ENCODE peak calls at places on chromosomes 3 and 15, in ten cellular contexts. E is CD8-positive, alpha-beta memory T cell; M is GM23248; G is mesenchymal stem cell; X is left ventricle myocardium inferior; H is AG04450; P is mesendoderm; R is transverse colon; A is caudate nucleus; N is uterus. J is an unnamed sample.

GRCh38 chr15:57761562-57761961 is 55.0 kb downstream of the POLR2M start:
- DNase-seq in E (no peak), M (peak; percentile 29), G (no peak), X (no peak), H (no peak), P (no peak), R (no peak), A (no peak), N (no peak), J (no peak)

GRCh38 chr3:4978966-4979400 is 254 bp upstream of the BHLHE40 start:
- DNase-seq in E (peak; percentile 55), M (peak; percentile 99), G (peak; percentile 99), X (peak; percentile 96), H (peak; percentile 95), P (peak; percentile 98), R (peak; percentile 94), A (peak; percentile 83), N (peak; percentile 94), J (peak; percentile 84)

GRCh38 chr3:179969525-179969924 is 67.2 kb downstream of the PEX5L start:
- DNase-seq in E (no peak), M (peak; percentile 34), G (no peak), X (no peak), H (no peak), P (no peak), R (no peak), A (no peak), N (no peak), J (peak; percentile 15)

GRCh38 chr3:13014755-13015285 is 58.4 kb downstream of the IQSEC1 start:
- DNase-seq in E (peak; percentile 30), M (no peak), G (no peak), X (no peak), H (no peak), P (no peak), R (peak; percentile 14), A (no peak), N (no peak), J (no peak)

GRCh38 chr15:48703544-48703943 is 58.0 kb upstream of the FBN1 start:
- DNase-seq in E (no peak), M (peak; percentile 75), G (no peak), X (no peak), H (no peak), P (no peak), R (no peak), A (no peak), N (no peak), J (no peak)

GRCh38 chr15:81023483-81024264 is 23.0 kb downstream of the TLNRD1 start:
- DNase-seq in E (no peak), M (peak; percentile 92), G (peak; percentile 52), X (peak; percentile 79), H (no peak), P (peak; percentile 24), R (peak; percentile 43), A (peak; percentile 24), N (peak; percentile 48), J (peak; percentile 10)

GRCh38 chr3:111639316-111639715 is 44.2 kb upstream of the ZBED2 start:
- DNase-seq in E (no peak), M (no peak), G (no peak), X (no peak), H (no peak), P (no peak), R (no peak), A (no peak), N (no peak), J (no peak)

GRCh38 chr3:15708882-15709677 is 88.7 kb downstream of the ANKRD28 start:
- DNase-seq in E (no peak), M (peak; percentile 82), G (peak; percentile 79), X (no peak), H (no peak), P (no peak), R (no peak), A (no peak), N (no peak), J (no peak)

GRCh38 chr3:171648079-171648478 is 162.2 kb downstream of the PLD1 start:
- DNase-seq in E (no peak), M (no peak), G (no peak), X (no peak), H (no peak), P (no peak), R (no peak), A (no peak), N (no peak), J (no peak)

GRCh38 chr3:171376125-171376947 is 83.9 kb downstream of the TNIK start:
- DNase-seq in E (no peak), M (peak; percentile 59), G (peak; percentile 85), X (no peak), H (no peak), P (no peak), R (no peak), A (no peak), N (no peak), J (no peak)

GRCh38 chr15:82177291-82178010 is 85.1 kb downstream of the EFL1 start:
- DNase-seq in E (no peak), M (peak; percentile 86), G (peak; percentile 64), X (no peak), H (no peak), P (peak; percentile 5), R (no peak), A (no peak), N (no peak), J (no peak)

GRCh38 chr15:87722941-87723691 is 533.4 kb downstream of the NTRK3 start:
- DNase-seq in E (no peak), M (no peak), G (no peak), X (no peak), H (no peak), P (no peak), R (no peak), A (no peak), N (no peak), J (no peak)
- H3K27ac ChIP-seq in E (no peak overlapping the region), M (no peak overlapping the region), G (no peak overlapping the region), X (no peak overlapping the region), H (no peak overlapping the region), P (no peak overlapping the region), R (no peak overlapping the region), A (no peak overlapping the region), N (no peak overlapping the region), J (no peak overlapping the region)

GRCh38 chr3:138678874-138679392 is 70.4 kb downstream of the FAIM start:
- DNase-seq in E (no peak), M (no peak), G (no peak), X (no peak), H (no peak), P (no peak), R (no peak), A (no peak), N (no peak), J (no peak)

GRCh38 chr3:138681463-138682215 is 73.1 kb downstream of the FAIM start:
- DNase-seq in E (no peak), M (no peak), G (peak; percentile 44), X (no peak), H (no peak), P (no peak), R (no peak), A (no peak), N (no peak), J (no peak)

GRCh38 chr3:138684411-138684810 is 75.8 kb downstream of the FAIM start:
- DNase-seq in E (no peak), M (no peak), G (no peak), X (no peak), H (no peak), P (no peak), R (no peak), A (no peak), N (no peak), J (no peak)

GRCh38 chr3:138686771-138687221 is 78.2 kb downstream of the FAIM start:
- DNase-seq in E (no peak), M (peak; percentile 75), G (peak; percentile 84), X (no peak), H (peak; percentile 45), P (no peak), R (no peak), A (no peak), N (no peak), J (peak; percentile 37)

DNA sequence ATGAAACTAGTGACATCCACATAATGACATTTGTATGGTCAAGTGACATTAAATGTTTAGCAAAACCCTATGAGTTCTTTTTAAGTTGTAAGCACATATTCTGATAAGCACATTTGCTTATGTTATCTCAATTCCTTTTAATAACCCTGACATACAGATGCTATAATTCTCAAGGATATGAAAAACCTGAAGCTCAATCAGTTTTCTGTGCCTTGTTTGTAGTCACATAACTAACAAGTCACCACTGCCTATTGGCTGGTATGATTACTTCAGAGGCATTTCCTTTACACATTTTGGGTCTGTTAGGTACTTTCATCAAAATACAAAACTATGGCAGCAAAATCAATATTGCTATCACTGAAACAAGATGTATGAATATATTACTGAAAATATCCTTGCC is 74.1 kb downstream of the FAIM start:
- DNase-seq in E (no peak), M (no peak), G (no peak), X (no peak), H (no peak), P (no peak), R (no peak), A (no peak), N (no peak), J (no peak)
- H3K27ac ChIP-seq in E (no peak overlapping the region), M (no peak overlapping the region), G (no peak overlapping the region), X (no peak overlapping the region), H (no peak overlapping the region), P (no peak overlapping the region), R (no peak overlapping the region), A (no peak overlapping the region), N (no peak overlapping the region), J (no peak overlapping the region)

DNA sequence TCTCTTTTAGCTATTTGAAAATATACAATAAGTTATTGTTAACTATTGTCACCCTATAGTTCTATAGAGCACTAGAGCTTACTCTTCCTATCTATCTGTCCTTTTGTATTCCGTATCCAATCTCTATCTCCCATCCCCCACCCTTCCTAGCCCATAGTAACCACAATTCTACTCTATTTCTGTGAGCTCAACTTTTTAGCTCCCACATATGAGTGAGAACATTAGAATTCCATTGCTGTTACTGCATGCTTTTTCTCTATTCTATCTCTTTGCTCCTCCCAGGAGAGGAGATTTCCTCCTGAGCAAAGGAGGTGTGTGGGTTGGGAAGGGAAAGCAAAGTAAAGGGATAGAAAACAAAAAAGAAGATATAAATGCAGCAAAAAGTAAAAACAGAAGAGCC is 105.6 kb upstream of the SLC4A7 start:
- DNase-seq in E (no peak), M (peak; percentile 70), G (no peak), X (no peak), H (no peak), P (peak; percentile 84), R (no peak), A (no peak), N (no peak), J (no peak)
- H3K27ac ChIP-seq in E (no peak overlapping the region), M (peak overlapping the region; percentile 65), G (peak overlapping the region; percentile 66), X (peak overlapping the region; percentile 83), H (no peak overlapping the region), P (peak overlapping the region; percentile 12), R (peak overlapping the region; percentile 64), A (peak overlapping the region; percentile 72), N (peak overlapping the region; percentile 78), J (no peak overlapping the region)

DNA sequence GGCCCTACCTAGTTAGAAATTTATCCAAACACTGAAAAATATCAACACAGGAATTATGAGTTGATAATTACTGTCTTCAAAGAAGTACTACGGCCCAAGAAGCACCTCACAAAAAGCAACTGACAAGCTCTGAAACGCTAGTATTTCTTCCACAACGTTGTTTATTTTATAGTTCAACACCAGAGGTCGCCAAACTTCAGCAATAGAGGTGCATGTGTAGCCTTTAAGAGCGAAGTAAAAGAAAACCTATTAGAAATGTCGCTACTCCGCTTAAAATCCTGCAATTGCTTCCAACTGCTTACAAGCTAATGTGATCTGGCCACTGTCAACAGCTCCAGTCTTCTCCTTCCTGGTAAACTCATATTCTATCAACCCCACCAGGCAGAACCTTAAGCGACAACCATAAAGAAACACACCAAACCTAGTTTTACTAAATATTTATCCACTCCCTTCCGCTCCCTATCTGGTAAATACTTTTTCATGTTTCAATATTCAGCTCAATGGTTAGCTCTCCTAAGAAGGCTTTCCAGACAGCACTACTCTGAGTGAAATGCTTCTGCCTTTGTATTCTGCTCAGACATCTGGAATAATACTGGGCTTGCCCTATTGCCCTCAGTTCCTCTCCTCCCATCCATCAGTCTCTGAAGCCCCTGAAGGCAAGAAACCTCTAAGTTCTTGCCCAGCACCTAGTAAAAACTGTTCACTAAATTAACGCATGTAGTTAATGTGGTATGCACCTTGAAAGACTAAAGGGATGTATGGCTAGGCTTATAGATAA is 110.2 kb downstream of the NR1I2 start:
- DNase-seq in E (peak; percentile 51), M (peak; percentile 83), G (peak; percentile 75), X (no peak), H (peak; percentile 38), P (peak; percentile 80), R (peak; percentile 15), A (peak; percentile 5), N (no peak), J (peak; percentile 10)
- H3K27ac ChIP-seq in E (no peak overlapping the region), M (no peak overlapping the region), G (no peak overlapping the region), X (no peak overlapping the region), H (no peak overlapping the region), P (no peak overlapping the region), R (peak overlapping the region; percentile 18), A (no peak overlapping the region), N (no peak overlapping the region), J (no peak overlapping the region)

J was measured in PC-9.